ENCODE peak calls at places on chromosomes 13 and 19, in ten cellular contexts. One of them, this sample, is unnamed.

GRCh38 chr13:95628488-95628887 is 16.0 kb downstream of the DZIP1 start:
- DNase-seq in PC-9: no peak
- DNase-seq in aorta: no peak
- DNase-seq in fibroblast of lung: no peak
- DNase-seq in SJSA1: no peak
- DNase-seq in substantia nigra: no peak
- DNase-seq in endodermal cell: no peak
- DNase-seq in Peyer's patch: no peak
- DNase-seq in PC-3: no peak
- DNase-seq in thyroid gland: no peak
- DNase-seq in this sample: no peak

GRCh38 chr13:99258946-99259345 is 767 bp upstream of the GPR18 start:
- DNase-seq in PC-9: no peak
- DNase-seq in aorta: no peak
- DNase-seq in fibroblast of lung: no peak
- DNase-seq in SJSA1: no peak
- DNase-seq in substantia nigra: no peak
- DNase-seq in endodermal cell: no peak
- DNase-seq in Peyer's patch: no peak
- DNase-seq in PC-3: no peak
- DNase-seq in thyroid gland: no peak
- DNase-seq in this sample: no peak

GRCh38 chr19:45780146-45780447 is 2.2 kb downstream of the DMPK start:
- DNase-seq in PC-9: no peak
- DNase-seq in aorta: no peak
- DNase-seq in fibroblast of lung: no peak
- DNase-seq in SJSA1: no peak
- DNase-seq in substantia nigra: no peak
- DNase-seq in endodermal cell: peak
- DNase-seq in Peyer's patch: no peak
- DNase-seq in PC-3: no peak
- DNase-seq in thyroid gland: no peak
- DNase-seq in this sample: no peak

GRCh38 chr19:42091300-42092266 is 15.6 kb downstream of the ZNF574 start:
- DNase-seq in PC-9: peak
- DNase-seq in aorta: no peak
- DNase-seq in fibroblast of lung: no peak
- DNase-seq in SJSA1: peak
- DNase-seq in substantia nigra: no peak
- DNase-seq in endodermal cell: no peak
- DNase-seq in Peyer's patch: no peak
- DNase-seq in PC-3: peak
- DNase-seq in thyroid gland: peak
- DNase-seq in this sample: no peak

GRCh38 chr13:89432997-89433396 is 1761.8 kb downstream of the SLITRK5 start:
- DNase-seq in PC-9: no peak
- DNase-seq in aorta: no peak
- DNase-seq in fibroblast of lung: peak
- DNase-seq in SJSA1: no peak
- DNase-seq in substantia nigra: no peak
- DNase-seq in endodermal cell: no peak
- DNase-seq in Peyer's patch: no peak
- DNase-seq in PC-3: no peak
- DNase-seq in thyroid gland: no peak
- DNase-seq in this sample: no peak

GRCh38 chr19:46176116-46176860 is 28.2 kb downstream of the IGFL2 start:
- DNase-seq in PC-9: no peak
- DNase-seq in aorta: no peak
- DNase-seq in fibroblast of lung: no peak
- DNase-seq in SJSA1: no peak
- DNase-seq in substantia nigra: no peak
- DNase-seq in endodermal cell: peak
- DNase-seq in Peyer's patch: no peak
- DNase-seq in PC-3: no peak
- DNase-seq in thyroid gland: no peak
- DNase-seq in this sample: no peak

GRCh38 chr19:6475321-6476108 is 6.1 kb downstream of the DENND1C start:
- DNase-seq in PC-9: no peak
- DNase-seq in aorta: no peak
- DNase-seq in fibroblast of lung: no peak
- DNase-seq in SJSA1: no peak
- DNase-seq in substantia nigra: no peak
- DNase-seq in endodermal cell: peak
- DNase-seq in Peyer's patch: no peak
- DNase-seq in PC-3: no peak
- DNase-seq in thyroid gland: no peak
- DNase-seq in this sample: no peak

GRCh38 chr19:10863107-10863700 is 8.1 kb upstream of the CARM1 start:
- DNase-seq in PC-9: peak
- DNase-seq in aorta: no peak
- DNase-seq in fibroblast of lung: peak
- DNase-seq in SJSA1: peak
- DNase-seq in substantia nigra: no peak
- DNase-seq in endodermal cell: peak
- DNase-seq in Peyer's patch: no peak
- DNase-seq in PC-3: peak
- DNase-seq in thyroid gland: peak
- DNase-seq in this sample: no peak

GRCh38 chr19:8566855-8567254 is 10.4 kb downstream of the MYO1F start:
- DNase-seq in PC-9: peak
- DNase-seq in aorta: no peak
- DNase-seq in fibroblast of lung: peak
- DNase-seq in SJSA1: no peak
- DNase-seq in substantia nigra: no peak
- DNase-seq in endodermal cell: no peak
- DNase-seq in Peyer's patch: no peak
- DNase-seq in PC-3: peak
- DNase-seq in thyroid gland: no peak
- DNase-seq in this sample: no peak

GRCh38 chr19:8569066-8569761 is 8.0 kb downstream of the MYO1F start:
- DNase-seq in PC-9: peak
- DNase-seq in aorta: peak
- DNase-seq in fibroblast of lung: peak
- DNase-seq in SJSA1: peak
- DNase-seq in substantia nigra: peak
- DNase-seq in endodermal cell: no peak
- DNase-seq in Peyer's patch: peak
- DNase-seq in PC-3: peak
- DNase-seq in thyroid gland: peak
- DNase-seq in this sample: peak

GRCh38 chr19:8573316-8573715 is 3.9 kb downstream of the MYO1F start:
- DNase-seq in PC-9: no peak
- DNase-seq in aorta: no peak
- DNase-seq in fibroblast of lung: no peak
- DNase-seq in SJSA1: no peak
- DNase-seq in substantia nigra: no peak
- DNase-seq in endodermal cell: no peak
- DNase-seq in Peyer's patch: no peak
- DNase-seq in PC-3: no peak
- DNase-seq in thyroid gland: no peak
- DNase-seq in this sample: no peak

GRCh38 chr19:8567522-8568172 is 9.6 kb downstream of the MYO1F start:
- DNase-seq in PC-9: no peak
- DNase-seq in aorta: peak
- DNase-seq in fibroblast of lung: no peak
- DNase-seq in SJSA1: no peak
- DNase-seq in substantia nigra: peak
- DNase-seq in endodermal cell: no peak
- DNase-seq in Peyer's patch: no peak
- DNase-seq in PC-3: no peak
- DNase-seq in thyroid gland: no peak
- DNase-seq in this sample: peak

GRCh38 chr19:8571006-8571411 is 6.2 kb downstream of the MYO1F start:
- DNase-seq in PC-9: peak
- DNase-seq in aorta: peak
- DNase-seq in fibroblast of lung: peak
- DNase-seq in SJSA1: peak
- DNase-seq in substantia nigra: peak
- DNase-seq in endodermal cell: no peak
- DNase-seq in Peyer's patch: peak
- DNase-seq in PC-3: peak
- DNase-seq in thyroid gland: peak
- DNase-seq in this sample: peak
- H3K27ac ChIP-seq in PC-9: peak
- H3K27ac ChIP-seq in aorta: no peak
- H3K27ac ChIP-seq in fibroblast of lung: no peak
- H3K27ac ChIP-seq in SJSA1: peak
- H3K27ac ChIP-seq in substantia nigra: no peak
- H3K27ac ChIP-seq in endodermal cell: no peak
- H3K27ac ChIP-seq in Peyer's patch: peak
- H3K27ac ChIP-seq in PC-3: peak
- H3K27ac ChIP-seq in thyroid gland: no peak
- H3K27ac ChIP-seq in this sample: no peak

DNA sequence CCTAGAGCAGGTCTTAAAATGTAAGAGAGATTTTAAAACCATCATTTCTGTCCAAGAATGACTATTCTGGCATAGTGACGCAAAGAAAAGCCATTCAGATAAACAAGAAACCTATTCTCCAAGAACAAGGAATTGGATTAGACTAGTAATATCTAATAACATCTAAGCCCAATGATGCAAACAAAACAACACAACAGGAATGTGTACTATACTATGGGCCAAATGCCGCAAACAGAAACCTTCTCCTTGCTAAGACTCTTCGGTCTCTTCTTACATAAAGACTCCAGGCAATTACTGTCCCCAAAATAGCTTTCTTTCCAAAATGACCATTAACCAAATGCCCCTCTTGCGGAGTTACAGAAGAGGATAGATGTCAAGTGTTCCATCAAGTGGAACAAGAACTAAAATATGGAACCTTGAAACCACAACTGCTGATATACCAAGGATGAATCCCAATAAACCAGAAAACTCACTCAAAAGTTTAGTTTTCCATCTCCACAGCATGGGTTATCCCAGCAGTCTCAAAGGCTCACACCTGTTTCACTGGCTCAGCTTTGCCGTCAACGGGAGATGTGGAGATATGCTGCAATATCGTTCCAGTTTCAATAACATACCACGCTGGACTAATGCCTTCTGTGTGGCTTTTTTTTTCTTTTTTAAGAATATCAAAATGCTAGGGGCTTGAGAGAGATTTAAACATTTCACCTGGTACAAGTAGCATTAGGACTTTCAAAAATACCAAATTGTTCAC is 76.2 kb downstream of the FOXO1 start:
- DNase-seq in PC-9: no peak
- DNase-seq in aorta: no peak
- DNase-seq in fibroblast of lung: no peak
- DNase-seq in SJSA1: no peak
- DNase-seq in substantia nigra: no peak
- DNase-seq in endodermal cell: no peak
- DNase-seq in Peyer's patch: no peak
- DNase-seq in PC-3: no peak
- DNase-seq in thyroid gland: no peak
- DNase-seq in this sample: no peak
- H3K27ac ChIP-seq in PC-9: no peak
- H3K27ac ChIP-seq in aorta: no peak
- H3K27ac ChIP-seq in fibroblast of lung: no peak
- H3K27ac ChIP-seq in SJSA1: no peak
- H3K27ac ChIP-seq in substantia nigra: no peak
- H3K27ac ChIP-seq in endodermal cell: no peak
- H3K27ac ChIP-seq in Peyer's patch: peak
- H3K27ac ChIP-seq in PC-3: no peak
- H3K27ac ChIP-seq in thyroid gland: peak
- H3K27ac ChIP-seq in this sample: no peak

DNA sequence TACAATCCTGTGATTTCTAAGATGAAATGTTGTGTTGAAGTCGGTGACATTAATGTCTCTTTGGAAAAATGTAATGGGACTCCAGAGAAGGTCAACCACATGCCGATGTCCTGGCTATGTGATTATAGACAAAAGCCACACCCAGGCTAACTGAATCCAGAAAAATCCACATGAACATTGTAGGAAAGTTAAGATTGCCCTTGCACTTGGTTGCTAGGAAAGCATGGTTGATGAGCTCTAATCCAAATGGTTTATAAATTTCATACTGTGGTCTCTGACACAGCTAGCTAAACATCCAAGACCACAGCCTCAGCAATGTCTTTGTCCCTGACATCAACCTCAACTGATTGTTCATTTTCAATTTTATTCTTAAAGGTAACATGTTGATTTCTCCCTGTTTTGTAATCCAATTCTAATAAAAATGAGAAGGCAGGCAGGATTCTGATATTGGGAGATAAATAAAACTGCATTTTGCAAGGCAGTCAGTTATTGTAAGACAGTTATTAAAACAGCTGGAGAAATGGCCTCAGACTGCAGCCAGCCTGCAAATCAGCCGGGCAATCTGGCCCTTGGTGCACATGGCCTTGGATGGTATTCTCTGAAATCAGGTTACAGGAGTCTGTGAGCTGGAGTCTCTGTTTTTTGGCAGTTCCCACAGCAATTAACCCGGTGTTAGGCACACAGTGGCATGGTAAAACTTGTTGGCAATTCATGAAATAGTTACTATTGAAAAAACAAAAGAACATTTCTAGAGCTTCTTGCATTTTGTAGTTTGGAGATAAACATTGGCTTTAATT is 93.9 kb downstream of the STARD13 start:
- DNase-seq in PC-9: no peak
- DNase-seq in aorta: no peak
- DNase-seq in fibroblast of lung: peak
- DNase-seq in SJSA1: peak
- DNase-seq in substantia nigra: no peak
- DNase-seq in endodermal cell: no peak
- DNase-seq in Peyer's patch: no peak
- DNase-seq in PC-3: no peak
- DNase-seq in thyroid gland: no peak
- DNase-seq in this sample: no peak
- H3K27ac ChIP-seq in PC-9: no peak
- H3K27ac ChIP-seq in aorta: no peak
- H3K27ac ChIP-seq in fibroblast of lung: peak
- H3K27ac ChIP-seq in SJSA1: peak
- H3K27ac ChIP-seq in substantia nigra: no peak
- H3K27ac ChIP-seq in endodermal cell: no peak
- H3K27ac ChIP-seq in Peyer's patch: no peak
- H3K27ac ChIP-seq in PC-3: no peak
- H3K27ac ChIP-seq in thyroid gland: no peak
- H3K27ac ChIP-seq in this sample: no peak

GRCh38 chr13:111216166-111216960 is 101.3 kb downstream of the ARHGEF7 start:
- DNase-seq in PC-9: peak
- DNase-seq in aorta: no peak
- DNase-seq in fibroblast of lung: peak
- DNase-seq in SJSA1: peak
- DNase-seq in substantia nigra: peak
- DNase-seq in endodermal cell: peak
- DNase-seq in Peyer's patch: peak
- DNase-seq in PC-3: peak
- DNase-seq in thyroid gland: peak
- DNase-seq in this sample: peak

GRCh38 chr13:111215081-111216047 is 100.3 kb downstream of the ARHGEF7 start:
- DNase-seq in PC-9: no peak
- DNase-seq in aorta: no peak
- DNase-seq in fibroblast of lung: no peak
- DNase-seq in SJSA1: no peak
- DNase-seq in substantia nigra: no peak
- DNase-seq in endodermal cell: peak
- DNase-seq in Peyer's patch: no peak
- DNase-seq in PC-3: no peak
- DNase-seq in thyroid gland: peak
- DNase-seq in this sample: no peak

GRCh38 chr13:111217661-111218060 is 102.6 kb downstream of the ARHGEF7 start:
- DNase-seq in PC-9: no peak
- DNase-seq in aorta: peak
- DNase-seq in fibroblast of lung: no peak
- DNase-seq in SJSA1: no peak
- DNase-seq in substantia nigra: peak
- DNase-seq in endodermal cell: peak
- DNase-seq in Peyer's patch: no peak
- DNase-seq in PC-3: no peak
- DNase-seq in thyroid gland: no peak
- DNase-seq in this sample: peak

GRCh38 chr13:111219306-111219705 is 101.1 kb upstream of the TEX29 start:
- DNase-seq in PC-9: no peak
- DNase-seq in aorta: peak
- DNase-seq in fibroblast of lung: peak
- DNase-seq in SJSA1: no peak
- DNase-seq in substantia nigra: peak
- DNase-seq in endodermal cell: peak
- DNase-seq in Peyer's patch: no peak
- DNase-seq in PC-3: no peak
- DNase-seq in thyroid gland: no peak
- DNase-seq in this sample: no peak

DNA sequence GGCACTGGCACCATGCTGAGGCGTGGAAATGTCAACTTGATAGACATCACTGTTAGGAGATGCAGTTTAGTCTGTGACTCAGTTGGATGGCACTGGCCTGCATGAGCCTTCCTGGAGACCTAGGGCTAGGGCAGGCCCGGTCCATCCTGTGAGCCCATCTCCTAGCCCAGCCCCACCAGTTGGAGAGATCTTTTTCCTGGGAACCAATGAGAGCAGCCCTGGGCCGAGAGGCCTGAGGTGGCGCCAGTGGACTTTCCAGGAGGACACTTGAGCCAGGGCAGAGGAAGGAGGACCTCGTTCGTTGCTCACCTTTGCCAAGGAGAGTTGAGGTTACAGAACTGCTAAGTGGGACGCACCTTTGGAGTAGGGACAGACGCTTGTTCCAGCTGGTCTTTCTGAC is 100.5 kb upstream of the TEX29 start:
- DNase-seq in PC-9: no peak
- DNase-seq in aorta: no peak
- DNase-seq in fibroblast of lung: no peak
- DNase-seq in SJSA1: no peak
- DNase-seq in substantia nigra: no peak
- DNase-seq in endodermal cell: peak
- DNase-seq in Peyer's patch: no peak
- DNase-seq in PC-3: no peak
- DNase-seq in thyroid gland: no peak
- DNase-seq in this sample: no peak
- H3K27ac ChIP-seq in PC-9: no peak
- H3K27ac ChIP-seq in aorta: peak
- H3K27ac ChIP-seq in fibroblast of lung: peak
- H3K27ac ChIP-seq in SJSA1: no peak
- H3K27ac ChIP-seq in substantia nigra: no peak
- H3K27ac ChIP-seq in endodermal cell: no peak
- H3K27ac ChIP-seq in Peyer's patch: no peak
- H3K27ac ChIP-seq in PC-3: no peak
- H3K27ac ChIP-seq in thyroid gland: no peak
- H3K27ac ChIP-seq in this sample: no peak

This sample was measured in right lobe of liver.